ENCODE peak calls at places on chromosomes 11 and 22, in five cellular contexts. W, P, K, T and U are unnamed samples.

GRCh38 chr11:77154381-77155081 is 26.5 kb downstream of the MYO7A start:
- DNase-seq in W (no peak), P (no peak), K (no peak), T (peak; percentile 38), U (no peak)

GRCh38 chr22:28883917-28884753 is 763 bp downstream of the ZNRF3 start:
- DNase-seq in W (peak; percentile 20), P (peak; percentile 45), K (no peak), T (peak; percentile 27), U (peak; percentile 53)

GRCh38 chr11:68838572-68838964 is 3.1 kb downstream of the CPT1A start:
- DNase-seq in W (no peak), P (no peak), K (peak; percentile 33), T (peak; percentile 16), U (peak; percentile 62)

GRCh38 chr11:65817312-65817814 is 16.4 kb upstream of the SNX32 start:
- DNase-seq in W (no peak), P (peak; percentile 15), K (no peak), T (no peak), U (no peak)

GRCh38 chr11:100932474-100933100 is 197.0 kb downstream of the PGR start:
- DNase-seq in W (peak; percentile 26), P (no peak), K (peak; percentile 9), T (peak; percentile 41), U (peak; percentile 16)

GRCh38 chr11:13949876-13950275 is 12.6 kb upstream of the SPON1 start:
- DNase-seq in W (no peak), P (no peak), K (no peak), T (peak; percentile 14), U (no peak)

GRCh38 chr11:68303083-68303482 is 9.3 kb upstream of the LRP5 start:
- DNase-seq in W (no peak), P (no peak), K (no peak), T (no peak), U (peak; percentile 46)

GRCh38 chr11:104609297-104609696 is 289.0 kb downstream of the CASP12 start:
- DNase-seq in W (peak; percentile 16), P (no peak), K (peak; percentile 24), T (peak; percentile 80), U (peak; percentile 73)

GRCh38 chr22:46455453-46455852 is 82.0 kb downstream of the CELSR1 start:
- DNase-seq in W (no peak), P (no peak), K (no peak), T (no peak), U (no peak)

GRCh38 chr11:119134389-119134978 is 13.1 kb downstream of the HINFP start:
- DNase-seq in W (peak; percentile 21), P (no peak), K (no peak), T (no peak), U (peak; percentile 57)

GRCh38 chr11:94876645-94877445 is 96.5 kb downstream of the CWC15 start:
- DNase-seq in W (peak; percentile 72), P (peak; percentile 48), K (peak; percentile 9), T (peak; percentile 94), U (peak; percentile 95)

GRCh38 chr11:121445071-121445768 is 6.9 kb upstream of the SORL1 start:
- DNase-seq in W (no peak), P (no peak), K (no peak), T (no peak), U (no peak)

GRCh38 chr11:108322666-108323065 is 99.8 kb downstream of the ATM start:
- DNase-seq in W (no peak), P (no peak), K (no peak), T (no peak), U (no peak)

GRCh38 chr22:45251828-45252227 is 11.1 kb upstream of the KIAA0930 start:
- DNase-seq in W (no peak), P (no peak), K (no peak), T (no peak), U (no peak)

GRCh38 chr22:39349967-39350802 is at the start of gene SYNGR1:
- DNase-seq in W (no peak), P (no peak), K (no peak), T (no peak), U (no peak)

GRCh38 chr22:17866127-17866526 is 91.9 kb upstream of the BID start:
- DNase-seq in W (no peak), P (no peak), K (no peak), T (no peak), U (no peak)

GRCh38 chr11:72700026-72700610 is 25.9 kb upstream of the PDE2A start:
- DNase-seq in W (no peak), P (no peak), K (no peak), T (no peak), U (no peak)

GRCh38 chr22:19610518-19611253 is 86.5 kb upstream of the CLDN5 start:
- DNase-seq in W (no peak), P (no peak), K (no peak), T (no peak), U (peak; percentile 42)

GRCh38 chr11:36349345-36350136 is 53.5 kb downstream of the PRR5L start:
- DNase-seq in W (no peak), P (no peak), K (no peak), T (peak; percentile 62), U (no peak)

GRCh38 chr11:123494195-123495050 is 64.4 kb downstream of the GRAMD1B start:
- DNase-seq in W (no peak), P (no peak), K (no peak), T (no peak), U (no peak)

GRCh38 chr22:37634505-37635002 is 4.9 kb upstream of the SH3BP1 start:
- DNase-seq in W (no peak), P (peak; percentile 33), K (no peak), T (no peak), U (no peak)

GRCh38 chr11:44036811-44037657 is 10.7 kb upstream of the ACCSL start:
- DNase-seq in W (peak; percentile 72), P (peak; percentile 47), K (peak; percentile 63), T (peak; percentile 65), U (peak; percentile 75)

GRCh38 chr11:79119491-79120284 is 321.1 kb downstream of the TENM4 start:
- DNase-seq in W (no peak), P (no peak), K (no peak), T (no peak), U (no peak)

GRCh38 chr11:59180168-59180567 is 8.2 kb downstream of the DTX4 start:
- DNase-seq in W (no peak), P (no peak), K (no peak), T (no peak), U (no peak)

GRCh38 chr11:64810891-64811272 is 531 bp upstream of the MEN1 start:
- DNase-seq in W (no peak), P (no peak), K (peak; percentile 77), T (no peak), U (no peak)

GRCh38 chr11:122103366-122103765 is 12.6 kb downstream of the BLID start:
- DNase-seq in W (no peak), P (no peak), K (no peak), T (no peak), U (no peak)

GRCh38 chr11:34618406-34618805 is 2.5 kb upstream of the EHF start:
- DNase-seq in W (no peak), P (no peak), K (no peak), T (no peak), U (no peak)

GRCh38 chr11:17161515-17161914 is 46.3 kb downstream of the PIK3C2A start:
- DNase-seq in W (no peak), P (no peak), K (no peak), T (peak; percentile 67), U (peak; percentile 47)

GRCh38 chr11:617248-617911 is 1.6 kb upstream of the IRF7 start:
- DNase-seq in W (no peak), P (no peak), K (no peak), T (no peak), U (no peak)

GRCh38 chr11:132632641-132633124 is 899.6 kb downstream of the OPCML start:
- DNase-seq in W (peak; percentile 7), P (no peak), K (no peak), T (peak; percentile 28), U (no peak)

GRCh38 chr22:49712195-49712791 is 115.4 kb downstream of the BRD1 start:
- DNase-seq in W (no peak), P (peak; percentile 57), K (no peak), T (no peak), U (no peak)

GRCh38 chr11:67437082-67437821 is at the start of gene PTPRCAP:
- DNase-seq in W (no peak), P (peak; percentile 61), K (no peak), T (no peak), U (peak; percentile 96)

GRCh38 chr11:131598305-131598704 is 227.9 kb downstream of the NTM start:
- DNase-seq in W (no peak), P (no peak), K (no peak), T (no peak), U (no peak)

GRCh38 chr11:17743808-17744119 is 9.2 kb downstream of the KCNC1 start:
- DNase-seq in W (no peak), P (no peak), K (no peak), T (no peak), U (no peak)

GRCh38 chr11:40722179-40722795 is 737.2 kb downstream of the LRRC4C start:
- DNase-seq in W (peak; percentile 51), P (peak; percentile 7), K (peak; percentile 15), T (peak; percentile 7), U (peak; percentile 37)

GRCh38 chr11:104275992-104276391 is 112.0 kb upstream of the PDGFD start:
- DNase-seq in W (peak; percentile 43), P (no peak), K (no peak), T (no peak), U (peak; percentile 31)

GRCh38 chr11:117417856-117418255 is 90.2 kb downstream of the CEP164 start:
- DNase-seq in W (no peak), P (no peak), K (no peak), T (no peak), U (no peak)

GRCh38 chr22:29041408-29041807 is 20.2 kb downstream of the C22orf31 start:
- DNase-seq in W (no peak), P (no peak), K (no peak), T (peak; percentile 56), U (no peak)

GRCh38 chr11:8230178-8230859 is 33.4 kb downstream of the LMO1 start:
- DNase-seq in W (no peak), P (peak; percentile 28), K (no peak), T (no peak), U (no peak)
- TF ChIP-seq CTCF in W (no peak), P (no peak), K (no peak), T (no peak), U (peak; percentile 13)

GRCh38 chr11:134725939-134726639 is 314.0 kb upstream of the B3GAT1 start:
- DNase-seq in W (peak; percentile 19), P (peak; percentile 53), K (peak; percentile 14), T (no peak), U (no peak)
- TF ChIP-seq MYC in W (no peak), P (no peak), K (no peak), T (no peak), U (no peak)

DNA sequence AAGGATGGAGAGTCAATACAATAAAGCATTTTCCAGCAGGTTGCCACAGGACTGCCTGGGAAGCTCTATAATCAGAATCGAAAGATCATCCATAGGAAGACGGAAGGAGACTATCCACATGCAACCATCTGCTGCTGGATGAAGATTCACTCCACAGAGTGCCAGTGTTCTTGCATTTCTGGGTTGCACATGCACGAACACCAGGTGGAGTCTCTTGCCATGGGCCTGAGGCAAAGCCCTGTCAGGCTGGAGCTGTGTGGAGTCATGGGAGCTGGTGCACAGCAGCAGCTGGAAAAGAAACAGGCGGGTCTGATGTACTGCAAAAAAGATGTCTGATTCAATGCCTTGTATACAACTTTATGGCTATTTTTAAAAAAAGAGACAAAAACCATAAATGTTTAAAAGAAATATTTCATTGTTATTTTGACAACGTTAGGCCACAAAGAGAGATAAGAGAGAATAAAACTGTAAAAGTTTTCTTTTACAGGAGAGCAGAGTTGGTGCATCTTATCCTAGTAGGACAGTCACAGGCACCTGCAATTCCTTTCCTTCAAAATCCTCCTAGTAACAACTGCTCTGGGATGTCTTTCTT is 12.9 kb upstream of the FAT3 start:
- DNase-seq in W (peak; percentile 59), P (no peak), K (peak; percentile 4), T (no peak), U (peak; percentile 18)
- TF ChIP-seq CTCF in W (peak; percentile 43), P (no peak), K (peak; percentile 53), T (no peak), U (peak; percentile 20)

GRCh38 chr22:36587289-36588154 is 58.6 kb upstream of the EIF3D start:
- DNase-seq in W (no peak), P (no peak), K (no peak), T (no peak), U (no peak)
- TF ChIP-seq MYC in W (no peak), P (no peak), K (no peak), T (no peak), U (no peak)